ENCODE peak calls at places on chromosomes 6 and 20, in five cellular contexts. Q is tibial nerve, L is uterus, M is aorta, S is body of pancreas. W is an unnamed sample. For H3K4me1, the result is how much of the 10 kb centered on the place peaks cover.

GRCh38 chr6:106620931-106621672 is 8.2 kb downstream of the RTN4IP1 start:
- DNase-seq in Q (no peak), L (no peak), M (no peak), S (no peak), W (no peak)

GRCh38 chr6:145086197-145086596 is 649.1 kb downstream of the EPM2A start:
- DNase-seq in Q (no peak), L (no peak), M (no peak), S (no peak), W (peak)

GRCh38 chr20:16292227-16292626 is 281.0 kb downstream of the KIF16B start:
- DNase-seq in Q (no peak), L (no peak), M (no peak), S (no peak), W (no peak)

GRCh38 chr6:119541132-119541905 is 191.8 kb upstream of the MAN1A1 start:
- DNase-seq in Q (no peak), L (peak), M (no peak), S (no peak), W (no peak)

GRCh38 chr20:6886065-6886729 is 118.7 kb downstream of the BMP2 start:
- DNase-seq in Q (no peak), L (no peak), M (no peak), S (no peak), W (no peak)

GRCh38 chr6:35417979-35418661 is 34.0 kb upstream of the FANCE start:
- DNase-seq in Q (no peak), L (no peak), M (peak), S (peak), W (no peak)

GRCh38 chr6:32692019-32692418 is 25.6 kb upstream of the HLA-DQB1 start:
- DNase-seq in Q (no peak), L (no peak), M (no peak), S (peak), W (peak)

GRCh38 chr20:48066256-48066655 is 281.0 kb upstream of the SULF2 start:
- DNase-seq in Q (no peak), L (no peak), M (no peak), S (no peak), W (peak)

GRCh38 chr6:36444470-36444869 is 1.7 kb downstream of the KCTD20 start:
- DNase-seq in Q (no peak), L (no peak), M (no peak), S (no peak), W (no peak)

GRCh38 chr6:154139894-154140293 is 100.9 kb downstream of the OPRM1 start:
- DNase-seq in Q (no peak), L (no peak), M (no peak), S (no peak), W (no peak)

GRCh38 chr6:165514621-165515020 is 148.4 kb downstream of the PDE10A start:
- DNase-seq in Q (no peak), L (no peak), M (no peak), S (no peak), W (no peak)
- H3K4me1 ChIP-seq in Q (under half), L (under half), M (under half), S (under half), W (under half)

GRCh38 chr6:127255286-127255685 is 11.4 kb upstream of the RNF146 start:
- DNase-seq in Q (no peak), L (no peak), M (no peak), S (no peak), W (no peak)
- H3K4me1 ChIP-seq in Q (under half), L (under half), M (under half), S (under half), W (under half)

DNA sequence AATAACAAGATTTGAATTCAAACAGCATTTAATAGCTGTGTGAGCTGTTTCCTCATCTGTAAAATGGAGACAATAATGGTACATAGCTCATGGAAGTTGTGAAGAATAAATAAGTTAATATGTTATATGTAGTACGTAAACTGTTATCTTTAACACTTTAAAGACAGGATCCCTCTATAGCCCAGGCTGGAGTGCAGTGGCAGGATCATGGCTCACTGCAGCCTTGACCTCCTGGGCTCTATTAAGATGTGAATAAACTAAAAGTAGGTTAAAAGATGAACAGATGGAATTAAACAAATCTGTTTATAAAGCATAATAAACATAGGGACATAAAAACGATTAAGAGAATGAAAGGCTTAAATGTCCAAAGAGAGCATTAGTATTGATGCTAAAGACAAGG is 3.0 kb downstream of the AMD1 start:
- DNase-seq in Q (no peak), L (no peak), M (no peak), S (no peak), W (no peak)
- H3K4me1 ChIP-seq in Q (half or more), L (under half), M (under half), S (half or more), W (half or more)

GRCh38 chr6:158853072-158853871 is 34.1 kb upstream of the EZR start:
- DNase-seq in Q (no peak), L (peak), M (peak), S (peak), W (peak)

GRCh38 chr6:158850807-158851115 is 31.6 kb upstream of the EZR start:
- DNase-seq in Q (no peak), L (no peak), M (no peak), S (no peak), W (no peak)

GRCh38 chr6:158854214-158855101 is 35.3 kb upstream of the EZR start:
- DNase-seq in Q (no peak), L (no peak), M (no peak), S (no peak), W (peak)

GRCh38 chr6:158853872-158854213 is 34.7 kb upstream of the EZR start:
- DNase-seq in Q (no peak), L (no peak), M (no peak), S (no peak), W (no peak)

GRCh38 chr6:158852312-158853071 is 33.3 kb upstream of the EZR start:
- DNase-seq in Q (no peak), L (no peak), M (no peak), S (no peak), W (no peak)
- H3K4me1 ChIP-seq in Q (under half), L (under half), M (under half), S (half or more), W (half or more)